ENCODE peak calls at places on chromosome 21, in seven cellular contexts. K is cardiac fibroblast, Z is neural progenitor cell, V is transverse colon, L is AG09309, G is fibroblast of pulmonary artery, H is uterus. C is an unnamed sample.

GRCh38 chr21:14438204-14438603 is 55.3 kb upstream of the HSPA13 start:
- DNase-seq in G (peak), K (peak), L (no peak), V (no peak), H (no peak), Z (no peak), C (no peak)

GRCh38 chr21:35664683-35665082 is 395.6 kb downstream of the SETD4 start:
- DNase-seq in L (no peak), G (no peak), Z (no peak), H (no peak), K (no peak), V (no peak), C (peak)

GRCh38 chr21:28635541-28635940 is 357.1 kb downstream of the LTN1 start:
- DNase-seq in L (no peak), G (no peak), V (no peak), Z (no peak), K (peak), H (no peak), C (no peak)

GRCh38 chr21:41680444-41681335 is 86.2 kb downstream of the RIPK4 start:
- DNase-seq in Z (no peak), G (no peak), H (no peak), K (no peak), L (no peak), V (no peak), C (no peak)

GRCh38 chr21:33412832-33413519 is 9.8 kb downstream of the IFNGR2 start:
- DNase-seq in H (no peak), V (peak), G (no peak), Z (no peak), L (no peak), K (no peak), C (peak)

GRCh38 chr21:33587792-33588484 is 546 bp downstream of the DONSON start:
- DNase-seq in Z (peak), V (peak), L (no peak), G (peak), K (peak), H (peak), C (peak)

GRCh38 chr21:41707231-41707988 is 59.4 kb downstream of the RIPK4 start:
- DNase-seq in L (no peak), G (no peak), K (no peak), H (no peak), V (no peak), Z (no peak), C (no peak)

GRCh38 chr21:29245104-29245643 is 53.5 kb upstream of the BACH1 start:
- DNase-seq in K (no peak), V (no peak), H (no peak), Z (no peak), G (no peak), L (no peak), C (peak)

GRCh38 chr21:34593423-34593822 is 21.5 kb downstream of the RCAN1 start:
- DNase-seq in V (no peak), G (no peak), K (no peak), L (no peak), H (no peak), Z (no peak), C (no peak)

GRCh38 chr21:26941436-26941835 is 25.5 kb downstream of the ADAMTS5 start:
- DNase-seq in Z (no peak), L (no peak), K (peak), H (no peak), V (no peak), G (no peak), C (no peak)

GRCh38 chr21:23837564-23837963 is 1769.7 kb downstream of the MRPL39 start:
- DNase-seq in K (no peak), G (no peak), H (no peak), V (no peak), Z (no peak), L (no peak), C (no peak)

DNA sequence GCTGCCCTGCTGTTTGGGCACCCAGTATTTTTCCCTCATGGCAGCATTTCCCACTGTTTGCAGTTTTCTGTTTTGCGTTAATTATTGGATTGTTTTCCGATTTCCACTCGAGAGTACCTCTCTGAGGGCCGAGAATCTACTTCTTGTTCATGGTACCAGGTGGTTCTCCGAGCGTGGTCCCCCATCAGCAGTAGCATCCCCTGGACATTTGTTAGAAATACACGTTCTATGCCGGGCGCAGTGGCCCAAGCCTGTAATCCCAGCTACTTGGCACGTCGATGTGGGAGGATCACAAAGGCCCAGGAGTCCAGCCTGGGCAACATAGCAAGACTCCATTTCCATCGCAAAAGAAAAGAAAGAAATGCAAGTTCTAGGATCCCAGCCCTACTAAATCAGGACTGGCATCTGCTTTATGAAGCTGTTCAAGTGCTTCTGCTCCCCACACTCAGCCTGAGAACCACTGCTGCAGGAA is 712 bp downstream of the RRP1 start:
- DNase-seq in G (no peak), K (no peak), V (no peak), H (no peak), L (no peak), Z (no peak), C (no peak)
- H3K4me3 ChIP-seq in G (peak), K (peak), V (peak), H (peak), L (peak), Z (peak), C (peak)

GRCh38 chr21:44301093-44301492 is 1.2 kb downstream of the PFKL start:
- DNase-seq in H (no peak), K (no peak), G (no peak), V (no peak), L (no peak), Z (no peak), C (no peak)
- TF ChIP-seq CTCF in H (no peak), K (no peak), G (no peak), V (no peak), L (no peak), Z (no peak), C (no peak)

DNA sequence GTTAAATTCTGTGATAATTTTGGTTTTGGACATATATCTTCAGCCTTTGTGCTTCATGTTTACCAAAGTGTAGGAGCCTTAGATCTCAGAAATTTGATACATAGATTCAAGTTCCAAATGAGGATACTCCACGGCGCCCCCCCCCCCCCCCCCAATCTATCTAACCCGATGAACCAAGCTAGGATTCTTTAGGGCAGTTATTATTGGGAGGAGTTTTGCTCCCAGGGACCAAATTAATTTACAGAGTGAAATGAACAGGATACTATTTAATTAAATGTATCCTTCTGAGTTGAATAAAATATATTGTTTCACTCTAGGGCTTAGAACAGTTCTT is 3.2 kb downstream of the USP25 start:
- DNase-seq in L (no peak), V (no peak), K (no peak), G (no peak), H (no peak), Z (no peak), C (no peak)
- H3K4me3 ChIP-seq in L (no peak), V (no peak), K (peak), G (peak), H (peak), Z (no peak), C (peak)

GRCh38 chr21:38804617-38805281 is 980 bp upstream of the ETS2 start:
- DNase-seq in K (no peak), V (peak), L (no peak), G (no peak), H (peak), Z (no peak), C (peak)
- TF ChIP-seq CTCF in K (no peak), V (peak), L (peak), G (peak), H (peak), Z (peak), C (no peak)

GRCh38 chr21:39387461-39388037 is 38.7 kb upstream of the HMGN1 start:
- DNase-seq in K (peak), H (peak), V (peak), Z (peak), L (peak), G (peak), C (peak)

GRCh38 chr21:39390212-39390765 is 41.4 kb upstream of the HMGN1 start:
- DNase-seq in G (no peak), K (no peak), Z (no peak), V (no peak), H (no peak), L (no peak), C (no peak)

GRCh38 chr21:39388038-39388810 is 39.3 kb upstream of the HMGN1 start:
- DNase-seq in Z (peak), V (peak), H (peak), L (peak), G (peak), K (peak), C (peak)

GRCh38 chr21:39386899-39387298 is 38.0 kb upstream of the HMGN1 start:
- DNase-seq in L (no peak), Z (no peak), K (no peak), H (no peak), G (no peak), V (no peak), C (no peak)

GRCh38 chr21:39388811-39389155 is 39.9 kb upstream of the HMGN1 start:
- DNase-seq in K (no peak), L (no peak), Z (no peak), V (no peak), G (no peak), H (no peak), C (no peak)
- H3K4me3 ChIP-seq in K (no peak), L (peak), Z (peak), V (no peak), G (peak), H (no peak), C (no peak)

GRCh38 chr21:44509539-44509938 is 30.5 kb downstream of the KRTAP10-1 start:
- DNase-seq in Z (no peak), H (no peak), L (no peak), G (no peak), V (peak), K (no peak), C (peak)

GRCh38 chr21:44510109-44510507 is 29.9 kb downstream of the KRTAP10-1 start:
- DNase-seq in H (no peak), K (no peak), G (no peak), V (no peak), L (no peak), Z (no peak), C (no peak)

GRCh38 chr21:44507673-44508425 is 32.1 kb downstream of the KRTAP10-1 start:
- DNase-seq in Z (no peak), G (no peak), H (no peak), L (no peak), K (no peak), V (no peak), C (no peak)

GRCh38 chr21:44508711-44509445 is 31.1 kb downstream of the KRTAP10-1 start:
- DNase-seq in K (no peak), Z (no peak), V (no peak), G (no peak), L (no peak), H (no peak), C (no peak)

GRCh38 chr21:44508426-44508710 is 31.6 kb downstream of the KRTAP10-1 start:
- DNase-seq in Z (no peak), K (no peak), G (no peak), V (no peak), H (no peak), L (no peak), C (no peak)
- TF ChIP-seq CTCF in Z (no peak), K (no peak), G (no peak), V (no peak), H (no peak), L (no peak), C (no peak)

GRCh38 chr21:36704958-36705678 is 6.2 kb downstream of the SIM2 start:
- DNase-seq in H (no peak), K (no peak), Z (peak), L (no peak), V (no peak), G (no peak), C (no peak)
- H3K4me3 ChIP-seq in H (no peak), K (no peak), Z (peak), L (no peak), V (no peak), G (no peak), C (no peak)

C was measured in GM12865.